ENCODE peak calls at places on chromosomes 3 and 15, in eight cellular contexts. C is pancreas; Z is MM.1S; O is effector memory CD4-positive, alpha-beta T cell; W is HepG2; R is cardiac muscle cell; K is CD8-positive, alpha-beta T cell; E is dorsolateral prefrontal cortex. S is an unnamed sample.

GRCh38 chr3:110932515-110933095 is 139.0 kb upstream of the NECTIN3 start:
- DNase-seq in K (no peak), E (no peak), O (no peak), Z (no peak), R (no peak), C (no peak), W (no peak), S (peak)

GRCh38 chr15:62853114-62853832 is 189.3 kb upstream of the TPM1 start:
- DNase-seq in Z (no peak), K (no peak), E (no peak), O (no peak), C (no peak), W (peak), R (no peak), S (no peak)

GRCh38 chr3:116198087-116198486 is 247.2 kb downstream of the LSAMP start:
- DNase-seq in Z (no peak), R (peak), C (no peak), E (no peak), O (no peak), K (no peak), W (no peak), S (peak)

GRCh38 chr15:59484399-59484798 is 46.4 kb downstream of the FAM81A start:
- DNase-seq in W (no peak), R (no peak), K (no peak), O (no peak), Z (no peak), C (no peak), E (no peak), S (no peak)

GRCh38 chr15:31082771-31083393 is 18.6 kb downstream of the TRPM1 start:
- DNase-seq in W (no peak), C (no peak), K (no peak), Z (peak), R (no peak), E (no peak), O (no peak), S (no peak)

GRCh38 chr3:137110392-137110996 is 152.7 kb downstream of the IL20RB start:
- DNase-seq in E (no peak), R (peak), W (peak), K (no peak), Z (peak), C (no peak), O (no peak), S (peak)

GRCh38 chr15:33903661-33904060 is 64.6 kb upstream of the CHRM5 start:
- DNase-seq in R (no peak), K (no peak), Z (no peak), O (no peak), C (no peak), W (no peak), E (no peak), S (no peak)

GRCh38 chr3:139292192-139292591 is 51.6 kb upstream of the MRPS22 start:
- DNase-seq in Z (no peak), K (no peak), C (no peak), W (no peak), R (no peak), O (no peak), E (no peak), S (no peak)

GRCh38 chr15:51121118-51121517 is 26.4 kb upstream of the TNFAIP8L3 start:
- DNase-seq in C (no peak), Z (no peak), K (no peak), O (no peak), W (peak), E (no peak), R (peak), S (peak)

GRCh38 chr15:72948662-72949061 is 103.6 kb upstream of the NEO1 start:
- DNase-seq in K (no peak), E (no peak), O (no peak), C (no peak), R (no peak), W (no peak), Z (peak), S (no peak)

GRCh38 chr3:157769378-157769777 is 266.2 kb upstream of the VEPH1 start:
- DNase-seq in O (no peak), E (no peak), C (no peak), Z (no peak), W (no peak), R (no peak), K (no peak), S (no peak)

GRCh38 chr3:177802151-177802900 is 605.0 kb upstream of the TBL1XR1 start:
- DNase-seq in C (no peak), Z (no peak), E (no peak), W (no peak), K (no peak), O (no peak), R (no peak), S (no peak)

GRCh38 chr3:55177749-55178148 is 249.9 kb upstream of the LRTM1 start:
- DNase-seq in K (no peak), E (no peak), R (peak), O (no peak), C (no peak), W (no peak), Z (no peak), S (peak)

GRCh38 chr15:33007295-33007855 is 187.1 kb downstream of the FMN1 start:
- DNase-seq in C (no peak), W (no peak), K (no peak), E (no peak), Z (no peak), O (no peak), R (peak), S (peak)

GRCh38 chr3:126488205-126488604 is 12.5 kb upstream of the ZXDC start:
- DNase-seq in K (no peak), W (no peak), Z (no peak), C (no peak), R (no peak), O (no peak), E (no peak), S (no peak)

GRCh38 chr3:27591811-27592210 is 107.6 kb upstream of the SLC4A7 start:
- DNase-seq in R (peak), Z (no peak), C (no peak), E (no peak), W (no peak), K (no peak), O (no peak), S (no peak)

GRCh38 chr15:78265752-78266224 is 1.4 kb downstream of the DNAJA4 start:
- DNase-seq in C (no peak), K (no peak), R (peak), W (no peak), E (no peak), O (no peak), Z (no peak), S (peak)

GRCh38 chr3:110414851-110415250 is 656.8 kb upstream of the NECTIN3 start:
- DNase-seq in E (no peak), O (no peak), R (peak), W (peak), C (no peak), Z (no peak), K (no peak), S (peak)

GRCh38 chr15:62469478-62469873 is 304.4 kb upstream of the C2CD4B start:
- DNase-seq in Z (no peak), W (no peak), E (no peak), K (no peak), C (no peak), R (peak), O (no peak), S (peak)

GRCh38 chr3:2774485-2774884 is 335.7 kb downstream of the IL5RA start:
- DNase-seq in E (no peak), C (no peak), W (peak), K (no peak), Z (no peak), R (no peak), O (no peak), S (no peak)

GRCh38 chr3:126857928-126858327 is 125.0 kb upstream of the PLXNA1 start:
- DNase-seq in Z (no peak), R (no peak), E (no peak), C (no peak), W (no peak), O (no peak), K (no peak), S (no peak)

GRCh38 chr3:64889991-64890390 is 202.2 kb upstream of the ADAMTS9 start:
- DNase-seq in C (peak), W (no peak), O (no peak), E (no peak), K (no peak), R (peak), Z (no peak), S (peak)

GRCh38 chr3:5301671-5302297 is 114.3 kb downstream of the EDEM1 start:
- DNase-seq in R (no peak), C (no peak), O (no peak), Z (no peak), W (no peak), E (no peak), K (no peak), S (peak)

GRCh38 chr3:60573494-60573893 is 677.8 kb downstream of the FHIT start:
- DNase-seq in K (no peak), O (no peak), R (no peak), C (no peak), E (no peak), W (no peak), Z (no peak), S (no peak)

GRCh38 chr15:71294636-71295241 is 179.5 kb downstream of the THSD4 start:
- DNase-seq in R (peak), W (no peak), Z (no peak), K (no peak), C (no peak), E (no peak), O (no peak), S (peak)

GRCh38 chr15:79653533-79653932 is 221.4 kb downstream of the MINAR1 start:
- DNase-seq in C (no peak), K (no peak), Z (no peak), R (no peak), O (no peak), W (no peak), E (no peak), S (no peak)

GRCh38 chr15:69313437-69314000 is 14.8 kb downstream of the PAQR5 start:
- DNase-seq in Z (no peak), O (no peak), K (no peak), R (no peak), C (no peak), W (no peak), E (no peak), S (no peak)

DNA sequence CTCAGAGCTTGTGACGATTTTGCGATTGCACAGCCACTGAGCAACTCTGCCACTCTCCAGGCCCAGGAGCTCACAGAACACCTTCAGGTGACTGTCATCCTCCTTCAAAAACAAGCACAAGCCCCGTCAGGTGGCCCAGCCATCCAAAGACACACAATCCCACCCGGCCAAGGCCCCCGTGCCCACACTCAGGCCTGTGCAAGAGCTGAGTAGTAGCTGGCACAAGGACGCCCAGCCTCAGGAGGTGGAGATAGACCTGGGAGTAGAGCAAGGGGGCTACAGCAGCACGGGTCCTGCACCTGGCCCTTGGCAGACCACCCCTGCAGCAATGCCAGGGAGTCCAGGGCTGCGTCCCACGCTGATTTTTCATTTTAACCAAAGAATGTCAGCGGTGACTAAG is 34.6 kb downstream of the MYO5C start:
- DNase-seq in Z (no peak), C (no peak), O (no peak), K (no peak), W (no peak), R (no peak), E (no peak), S (no peak)
- H3K4me3 ChIP-seq in Z (no peak), C (no peak), O (no peak), K (no peak), W (no peak), R (no peak), E (no peak), S (no peak)

GRCh38 chr15:90099868-90100854 is 2.1 kb downstream of the IDH2 start:
- DNase-seq in E (peak), K (no peak), O (no peak), Z (peak), C (peak), R (peak), W (peak), S (peak)

GRCh38 chr15:90101130-90101968 is 919 bp downstream of the IDH2 start:
- DNase-seq in R (peak), W (no peak), K (no peak), Z (peak), E (peak), C (peak), O (no peak), S (peak)

GRCh38 chr15:90095521-90095959 is 6.7 kb downstream of the IDH2 start:
- DNase-seq in K (no peak), W (peak), C (peak), O (no peak), Z (peak), E (no peak), R (no peak), S (no peak)

GRCh38 chr15:90099072-90099867 is 3.0 kb downstream of the IDH2 start:
- DNase-seq in O (no peak), C (no peak), E (no peak), Z (peak), W (no peak), R (no peak), K (no peak), S (no peak)

DNA sequence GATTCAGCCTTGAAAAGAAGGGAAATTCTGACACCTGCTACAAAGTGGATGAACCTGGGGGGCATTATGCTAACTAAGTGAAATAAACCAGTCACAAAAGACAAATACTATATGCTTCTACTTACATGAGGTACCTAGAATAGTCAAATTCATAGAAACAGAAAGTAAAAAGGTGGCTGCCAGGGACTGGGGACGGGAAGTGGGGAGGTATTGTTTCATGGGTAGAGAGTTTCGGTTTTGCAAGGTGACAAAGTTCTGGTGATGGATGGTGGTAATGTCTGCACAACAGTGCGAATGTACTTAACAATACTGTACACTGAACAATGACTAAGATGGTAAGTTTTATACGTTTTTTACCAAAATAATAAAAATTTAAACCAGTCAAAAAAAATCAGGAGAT is 4.8 kb downstream of the IDH2 start:
- DNase-seq in W (no peak), R (no peak), C (no peak), K (peak), Z (peak), E (no peak), O (peak), S (no peak)
- H3K4me3 ChIP-seq in W (no peak), R (no peak), C (no peak), K (peak), Z (peak), E (peak), O (peak), S (no peak)

GRCh38 chr15:55240125-55240760 is 43.5 kb upstream of the RSL24D1 start:
- DNase-seq in Z (no peak), E (no peak), K (no peak), C (no peak), R (no peak), W (no peak), O (no peak), S (no peak)

GRCh38 chr15:55241895-55242294 is 45.2 kb upstream of the RSL24D1 start:
- DNase-seq in K (no peak), R (peak), E (no peak), O (no peak), Z (no peak), C (no peak), W (no peak), S (peak)

GRCh38 chr15:55237219-55238130 is 40.7 kb upstream of the RSL24D1 start:
- DNase-seq in K (no peak), W (no peak), E (no peak), Z (no peak), R (no peak), O (no peak), C (no peak), S (no peak)

GRCh38 chr15:55241193-55241592 is 44.5 kb upstream of the RSL24D1 start:
- DNase-seq in C (no peak), O (no peak), R (no peak), E (no peak), W (no peak), K (no peak), Z (no peak), S (no peak)

GRCh38 chr15:55239440-55240124 is 42.8 kb upstream of the RSL24D1 start:
- DNase-seq in K (no peak), E (no peak), R (no peak), Z (no peak), C (no peak), W (no peak), O (no peak), S (no peak)
- H3K4me3 ChIP-seq in K (no peak), E (no peak), R (no peak), Z (no peak), C (no peak), W (no peak), O (no peak), S (no peak)

DNA sequence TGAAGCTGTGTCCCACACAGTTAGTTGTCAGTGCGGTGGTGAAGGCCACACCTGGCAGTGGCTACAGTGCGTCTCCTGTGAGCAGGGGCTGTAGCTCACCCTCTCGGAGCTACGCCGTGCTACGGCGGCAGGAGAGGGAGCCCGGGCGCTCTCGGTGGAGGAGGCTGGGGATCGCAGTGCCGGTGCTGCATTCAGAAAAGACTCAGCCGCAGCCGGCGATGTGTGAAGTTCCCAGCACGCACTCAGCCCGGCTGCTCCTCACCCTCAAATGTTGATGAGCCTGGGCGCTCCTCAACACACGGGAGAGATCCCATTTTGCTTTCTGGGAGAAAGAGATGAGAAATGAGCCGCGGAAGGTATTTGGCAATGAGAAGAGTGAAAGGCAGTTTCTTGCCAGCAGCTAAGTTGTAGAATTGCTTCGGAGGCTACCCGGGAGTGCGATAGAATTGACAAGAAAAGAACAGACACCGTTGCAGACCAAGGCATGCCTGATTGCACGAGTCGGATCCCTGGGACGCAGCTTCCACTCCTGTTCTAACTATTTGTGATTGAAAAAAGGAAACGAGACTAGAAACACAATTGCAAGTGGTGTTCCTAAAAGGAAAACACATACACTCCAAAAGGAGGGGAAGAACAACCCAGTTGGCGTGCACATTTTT is at the start of gene UNC13C:
- DNase-seq in W (peak), E (peak), R (no peak), C (peak), K (no peak), Z (no peak), O (no peak), S (no peak)
- H3K4me3 ChIP-seq in W (peak), E (peak), R (peak), C (peak), K (no peak), Z (no peak), O (no peak), S (no peak)

DNA sequence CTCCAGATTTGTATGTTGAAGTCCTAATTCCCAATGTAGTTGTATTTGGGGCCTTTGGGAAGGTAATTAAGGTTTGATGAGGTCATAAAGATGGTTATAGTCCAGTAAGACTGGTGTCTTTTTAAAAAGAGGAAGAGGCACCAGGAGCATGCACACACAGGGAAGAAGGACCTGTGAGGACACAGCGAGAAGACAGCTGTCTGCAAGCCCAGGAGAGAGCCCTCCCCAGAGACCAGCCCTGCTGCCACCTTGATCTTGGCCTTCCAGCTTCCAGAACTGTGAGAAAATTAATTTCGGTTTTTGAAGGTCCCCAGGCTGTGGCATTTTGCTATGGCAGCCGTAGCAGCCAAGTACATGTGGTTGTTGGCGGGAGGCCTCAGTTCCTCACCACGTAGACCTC is 32.8 kb upstream of the TSEN2 start:
- DNase-seq in Z (no peak), O (no peak), R (no peak), E (no peak), K (no peak), C (no peak), W (no peak), S (no peak)
- H3K4me3 ChIP-seq in Z (no peak), O (no peak), R (no peak), E (no peak), K (no peak), C (no peak), W (no peak), S (no peak)

DNA sequence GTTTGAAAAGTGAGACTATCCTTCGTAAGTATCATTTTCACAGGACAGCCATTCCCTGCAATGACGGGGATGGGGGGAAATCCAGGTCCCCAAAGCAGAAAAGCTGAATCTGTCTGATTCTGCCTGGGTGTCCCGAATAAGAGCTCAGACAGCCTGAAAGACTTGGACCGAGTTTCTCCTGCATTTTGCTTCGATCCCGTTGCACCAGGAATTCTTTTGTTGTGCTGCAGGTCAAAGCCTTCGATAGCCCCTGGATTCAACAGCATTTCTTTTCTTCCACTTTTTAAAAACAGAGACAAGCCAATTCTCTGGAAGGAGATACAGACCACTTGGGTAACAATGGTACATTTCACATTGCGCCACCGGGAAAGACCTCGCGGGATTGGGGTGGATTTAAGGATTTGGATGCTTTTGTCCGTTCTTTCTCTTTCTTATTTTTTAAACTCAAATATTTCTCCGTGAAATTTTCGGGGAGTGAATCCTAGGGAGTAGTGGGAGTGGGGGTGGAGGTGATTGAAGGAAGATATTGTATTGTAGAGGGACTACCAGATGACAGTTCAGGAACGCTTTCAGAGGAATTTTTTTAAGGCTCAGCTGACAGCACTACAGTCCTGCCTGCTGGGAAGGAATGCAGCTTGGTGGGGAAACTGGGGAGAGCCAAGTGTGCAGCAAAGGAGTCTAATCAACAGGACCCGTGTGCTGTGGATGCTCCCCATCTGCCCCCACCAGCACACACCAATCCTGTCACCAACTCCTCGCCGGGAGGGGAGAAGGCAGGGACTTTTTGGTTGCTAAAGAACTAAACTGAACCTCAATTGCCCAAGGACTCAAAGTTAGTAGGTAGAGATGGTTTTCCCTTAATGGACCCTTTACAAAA is 2.6 kb downstream of the SLITRK3 start:
- DNase-seq in K (no peak), R (no peak), E (peak), W (no peak), Z (no peak), O (no peak), C (no peak), S (no peak)
- H3K4me3 ChIP-seq in K (no peak), R (peak), E (peak), W (no peak), Z (no peak), O (no peak), C (no peak), S (no peak)

S was measured in cardiac fibroblast.